ENCODE peak calls at places on chromosomes 13 and 19, in eight cellular contexts. G is HCT116, F is A549, R is GM12878, U is endothelial cell of umbilical vein, Y is H1, Q is K562, K is HepG2. P is an unnamed sample.

GRCh38 chr13:51995677-51996551 is 15.3 kb downstream of the ATP7B start:
- DNase-seq in Q (peak; percentile 37), R (no peak), F (no peak), K (no peak), Y (no peak), G (no peak), U (peak; percentile 30), P (peak; percentile 25)

GRCh38 chr19:42479736-42480135 is 37.0 kb upstream of the CXCL17 start:
- DNase-seq in R (no peak), K (no peak), Q (no peak), G (no peak), F (no peak), U (no peak), Y (no peak), P (no peak)

GRCh38 chr19:40221858-40222619 is 3.9 kb upstream of the TTC9B start:
- DNase-seq in F (peak; percentile 100), Q (peak; percentile 96), U (peak; percentile 91), K (peak; percentile 90), Y (peak; percentile 84), R (peak; percentile 51), G (peak; percentile 95), P (peak; percentile 76)

GRCh38 chr19:3665681-3666544 is 34.4 kb downstream of the PIP5K1C start:
- DNase-seq in Y (no peak), F (peak; percentile 57), G (no peak), R (no peak), Q (peak; percentile 87), K (peak; percentile 13), U (peak; percentile 46), P (peak; percentile 34)

GRCh38 chr13:33172400-33172799 is 113.2 kb downstream of the STARD13 start:
- DNase-seq in F (no peak), K (no peak), R (no peak), Q (no peak), Y (no peak), G (no peak), U (no peak), P (no peak)

GRCh38 chr13:44484562-44485164 is 91.5 kb downstream of the TSC22D1 start:
- DNase-seq in K (no peak), R (no peak), G (no peak), Y (no peak), U (peak; percentile 9), F (no peak), Q (no peak), P (no peak)

GRCh38 chr19:7861619-7862412 is 12.4 kb downstream of the PRR36 start:
- DNase-seq in F (no peak), R (no peak), Y (no peak), K (no peak), G (no peak), Q (no peak), U (no peak), P (no peak)

GRCh38 chr19:30371960-30372824 is at the start of gene ZNF536:
- DNase-seq in R (no peak), F (no peak), Y (no peak), Q (no peak), K (no peak), U (no peak), G (no peak), P (no peak)

GRCh38 chr13:31862828-31863227 is 123.5 kb downstream of the RXFP2 start:
- DNase-seq in Y (no peak), F (no peak), G (no peak), K (no peak), U (no peak), Q (no peak), R (no peak), P (no peak)

GRCh38 chr13:77907653-77908341 is 10.8 kb downstream of the EDNRB start:
- DNase-seq in K (no peak), R (no peak), G (no peak), Y (no peak), Q (no peak), F (no peak), U (peak; percentile 98), P (no peak)

GRCh38 chr13:27289016-27289665 is 18.5 kb downstream of the RASL11A start:
- DNase-seq in Q (no peak), G (no peak), F (no peak), Y (no peak), U (no peak), K (no peak), R (no peak), P (no peak)

GRCh38 chr13:85969331-85969730 is 170.1 kb upstream of the SLITRK6 start:
- DNase-seq in G (no peak), K (no peak), Q (no peak), Y (no peak), F (no peak), U (no peak), R (no peak), P (no peak)

GRCh38 chr19:36213793-36214387 is 575 bp downstream of the ZNF565 start:
- DNase-seq in Y (no peak), F (peak; percentile 41), U (no peak), Q (no peak), R (no peak), K (no peak), G (no peak), P (no peak)

GRCh38 chr13:60511637-60512036 is 114.6 kb downstream of the TDRD3 start:
- DNase-seq in Y (no peak), F (no peak), Q (no peak), R (no peak), G (no peak), K (no peak), U (no peak), P (no peak)

GRCh38 chr13:98105929-98106336 is 37.0 kb upstream of the FARP1 start:
- DNase-seq in Q (peak; percentile 20), R (no peak), F (no peak), U (peak; percentile 16), G (no peak), K (peak; percentile 90), Y (no peak), P (peak; percentile 36)

GRCh38 chr13:80359459-80360297 is 18.8 kb upstream of the SPRY2 start:
- DNase-seq in Y (peak; percentile 78), U (peak; percentile 72), Q (peak; percentile 65), G (no peak), K (no peak), F (no peak), R (no peak), P (peak; percentile 90)

GRCh38 chr13:27770809-27771208 is 21.5 kb upstream of the GSX1 start:
- DNase-seq in Q (peak; percentile 11), R (no peak), U (peak; percentile 17), Y (no peak), F (peak; percentile 15), G (peak; percentile 31), K (peak; percentile 42), P (peak; percentile 61)

GRCh38 chr13:109918179-109918651 is 131.8 kb upstream of the IRS2 start:
- DNase-seq in Y (no peak), F (no peak), Q (no peak), G (no peak), K (no peak), R (no peak), U (no peak), P (peak; percentile 11)

GRCh38 chr19:30362156-30362754 is 9.9 kb upstream of the ZNF536 start:
- DNase-seq in R (no peak), Y (no peak), G (no peak), U (no peak), Q (no peak), K (no peak), F (no peak), P (peak; percentile 0)

GRCh38 chr13:20940083-20940482 is 37.5 kb upstream of the XPO4 start:
- DNase-seq in K (peak; percentile 83), R (no peak), G (no peak), Q (no peak), F (no peak), U (no peak), Y (no peak), P (no peak)

GRCh38 chr19:38945562-38946228 is 15.0 kb downstream of the MRPS12 start:
- DNase-seq in R (no peak), U (no peak), G (no peak), K (no peak), Y (no peak), Q (no peak), F (no peak), P (no peak)

GRCh38 chr19:9936151-9937000 is at the start of gene OLFM2:
- DNase-seq in R (no peak), Y (no peak), U (no peak), F (no peak), Q (peak; percentile 83), G (no peak), K (no peak), P (no peak)

GRCh38 chr19:51140441-51140840 is 1.7 kb upstream of the SIGLEC7 start:
- DNase-seq in Y (no peak), R (no peak), K (no peak), Q (no peak), G (no peak), F (no peak), U (no peak), P (no peak)

GRCh38 chr13:35888327-35888940 is 242.7 kb downstream of the DCLK1 start:
- DNase-seq in Y (no peak), R (no peak), Q (no peak), F (no peak), U (no peak), G (no peak), K (no peak), P (no peak)

GRCh38 chr13:114143806-114144605 is 11.6 kb upstream of the RASA3 start:
- DNase-seq in F (peak; percentile 60), Q (peak; percentile 53), Y (no peak), G (peak; percentile 63), R (no peak), K (peak; percentile 74), U (no peak), P (peak; percentile 38)

GRCh38 chr13:27004866-27005265 is 166.7 kb downstream of the USP12 start:
- DNase-seq in Q (no peak), Y (no peak), U (no peak), G (no peak), K (no peak), F (no peak), R (no peak), P (no peak)

GRCh38 chr13:59635591-59635990 is 528.1 kb downstream of the DIAPH3 start:
- DNase-seq in Y (no peak), G (no peak), U (no peak), K (no peak), R (no peak), F (no peak), Q (no peak), P (no peak)

GRCh38 chr13:112202266-112202665 is 135.3 kb downstream of the SOX1 start:
- DNase-seq in K (no peak), R (no peak), G (no peak), Q (no peak), F (no peak), Y (no peak), U (no peak), P (no peak)
- TF ChIP-seq POLR2A in K (no peak), R (no peak), G (no peak), Q (no peak), F (no peak), Y (no peak), U (no peak), P (no peak)

GRCh38 chr19:1748115-1748702 is 5.1 kb upstream of the ONECUT3 start:
- DNase-seq in Q (peak; percentile 80), U (no peak), R (no peak), G (no peak), K (no peak), Y (no peak), F (no peak), P (no peak)
- TF ChIP-seq MAX in Q (peak; percentile 63), U (no peak), R (no peak), G (peak; percentile 86), K (no peak), Y (no peak), F (no peak), P (no peak)

GRCh38 chr19:16025108-16026101 is 50.9 kb upstream of the TPM4 start:
- DNase-seq in Y (no peak), G (peak; percentile 56), K (peak; percentile 61), F (peak; percentile 68), U (peak; percentile 49), R (no peak), Q (peak; percentile 59), P (peak; percentile 48)
- TF ChIP-seq CTCF in Y (peak; percentile 12), G (peak; percentile 56), K (peak; percentile 81), F (no peak), U (peak; percentile 68), R (peak; percentile 35), Q (peak; percentile 66), P (peak; percentile 38)

GRCh38 chr13:106034201-106034600 is 501.3 kb downstream of the EFNB2 start:
- DNase-seq in U (no peak), G (no peak), Q (no peak), R (no peak), K (no peak), Y (no peak), F (no peak), P (no peak)
- TF ChIP-seq POLR2A in U (no peak), G (no peak), Q (no peak), R (no peak), K (no peak), Y (no peak), F (no peak), P (no peak)